ENCODE peak calls at places on chromosomes 3 and 15, in five cellular contexts. W is transverse colon, X is PC-3, K is fibroblast of lung, O is cardiac fibroblast. M is an unnamed sample.

GRCh38 chr3:137766069-137766960 is 2.2 kb downstream of the SOX14 start:
- DNase-seq in W (no peak), K (no peak), X (no peak), O (no peak), M (no peak)

GRCh38 chr3:140131895-140132294 is 196.9 kb downstream of the CLSTN2 start:
- DNase-seq in X (no peak), W (no peak), O (no peak), K (no peak), M (no peak)

GRCh38 chr3:175399156-175399840 is 540.2 kb downstream of the NAALADL2 start:
- DNase-seq in W (no peak), K (no peak), O (no peak), X (peak), M (no peak)

GRCh38 chr3:129323651-129324294 is 45.1 kb downstream of the HMCES start:
- DNase-seq in W (peak), O (no peak), K (no peak), X (no peak), M (no peak)

GRCh38 chr15:78069052-78069414 is 8.5 kb downstream of the TBC1D2B start:
- DNase-seq in O (no peak), X (no peak), K (no peak), W (no peak), M (no peak)

GRCh38 chr3:177930771-177931170 is 605.5 kb upstream of the KCNMB2 start:
- DNase-seq in X (peak), K (peak), O (peak), W (no peak), M (no peak)

GRCh38 chr15:101103589-101103988 is 148.3 kb downstream of the CHSY1 start:
- DNase-seq in W (no peak), X (no peak), O (no peak), K (no peak), M (no peak)

GRCh38 chr3:69250014-69250413 is 127.6 kb upstream of the LMOD3 start:
- DNase-seq in X (no peak), O (no peak), K (peak), W (peak), M (peak)

GRCh38 chr3:190092250-190092649 is 28.4 kb downstream of the P3H2 start:
- DNase-seq in W (no peak), X (peak), K (peak), O (peak), M (no peak)

GRCh38 chr3:184796551-184796950 is 15.4 kb upstream of the VPS8 start:
- DNase-seq in W (no peak), K (no peak), X (no peak), O (no peak), M (no peak)

GRCh38 chr3:13231781-13232515 is 158.7 kb upstream of the IQSEC1 start:
- DNase-seq in O (no peak), W (no peak), K (no peak), X (no peak), M (no peak)

GRCh38 chr3:62678841-62679240 is 196.4 kb downstream of the CADPS start:
- DNase-seq in K (no peak), O (no peak), X (no peak), W (no peak), M (no peak)

GRCh38 chr3:151219056-151219455 is 16.0 kb upstream of the GPR171 start:
- DNase-seq in X (peak), O (peak), K (peak), W (no peak), M (no peak)

GRCh38 chr3:64666171-64666581 is 21.6 kb downstream of the ADAMTS9 start:
- DNase-seq in W (no peak), X (no peak), O (peak), K (peak), M (no peak)

GRCh38 chr15:41583795-41584194 is 24.8 kb downstream of the TYRO3 start:
- DNase-seq in K (no peak), O (no peak), W (no peak), X (no peak), M (no peak)

GRCh38 chr15:41578736-41579383 is 19.8 kb downstream of the TYRO3 start:
- DNase-seq in K (no peak), W (no peak), O (no peak), X (no peak), M (no peak)

GRCh38 chr15:41584636-41585139 is 25.7 kb downstream of the TYRO3 start:
- DNase-seq in X (no peak), O (no peak), K (no peak), W (no peak), M (no peak)

GRCh38 chr15:41577863-41578735 is 19.1 kb downstream of the TYRO3 start:
- DNase-seq in X (no peak), K (no peak), W (no peak), O (no peak), M (no peak)

DNA sequence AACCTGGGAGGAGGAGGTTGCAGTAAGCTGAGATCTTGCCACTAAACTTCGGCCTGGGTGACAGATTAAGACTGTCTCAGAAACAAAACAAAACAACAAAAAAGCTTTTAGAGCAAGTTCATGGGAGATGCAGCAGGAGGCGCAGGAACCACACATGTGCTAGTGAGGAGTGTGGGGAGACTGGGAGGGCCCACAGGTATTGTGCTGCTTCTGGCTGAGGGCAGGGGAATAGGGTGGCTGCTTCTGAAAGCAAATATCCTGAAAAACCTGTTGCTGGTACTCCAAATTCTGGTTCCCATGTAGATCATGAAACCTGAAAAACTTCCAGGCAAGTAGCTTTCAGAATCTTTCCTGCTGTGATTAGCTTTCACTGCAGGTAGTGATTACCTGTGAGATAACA is 22.1 kb downstream of the TYRO3 start:
- DNase-seq in W (no peak), O (peak), K (no peak), X (peak), M (no peak)
- TF ChIP-seq CTCF in W (no peak), O (peak), K (peak), X (peak), M (peak)

GRCh38 chr3:133474251-133474801 is 74.5 kb downstream of the BFSP2 start:
- DNase-seq in K (peak), O (peak), X (no peak), W (no peak), M (peak)
- H3K4me3 ChIP-seq in K (no peak), O (no peak), X (no peak), W (no peak), M (no peak)

GRCh38 chr3:50365080-50365841 is 5.9 kb upstream of the TMEM115 start:
- DNase-seq in X (peak), W (peak), K (peak), O (peak), M (no peak)
- TF ChIP-seq CTCF in X (no peak), W (no peak), K (no peak), O (no peak), M (no peak)

DNA sequence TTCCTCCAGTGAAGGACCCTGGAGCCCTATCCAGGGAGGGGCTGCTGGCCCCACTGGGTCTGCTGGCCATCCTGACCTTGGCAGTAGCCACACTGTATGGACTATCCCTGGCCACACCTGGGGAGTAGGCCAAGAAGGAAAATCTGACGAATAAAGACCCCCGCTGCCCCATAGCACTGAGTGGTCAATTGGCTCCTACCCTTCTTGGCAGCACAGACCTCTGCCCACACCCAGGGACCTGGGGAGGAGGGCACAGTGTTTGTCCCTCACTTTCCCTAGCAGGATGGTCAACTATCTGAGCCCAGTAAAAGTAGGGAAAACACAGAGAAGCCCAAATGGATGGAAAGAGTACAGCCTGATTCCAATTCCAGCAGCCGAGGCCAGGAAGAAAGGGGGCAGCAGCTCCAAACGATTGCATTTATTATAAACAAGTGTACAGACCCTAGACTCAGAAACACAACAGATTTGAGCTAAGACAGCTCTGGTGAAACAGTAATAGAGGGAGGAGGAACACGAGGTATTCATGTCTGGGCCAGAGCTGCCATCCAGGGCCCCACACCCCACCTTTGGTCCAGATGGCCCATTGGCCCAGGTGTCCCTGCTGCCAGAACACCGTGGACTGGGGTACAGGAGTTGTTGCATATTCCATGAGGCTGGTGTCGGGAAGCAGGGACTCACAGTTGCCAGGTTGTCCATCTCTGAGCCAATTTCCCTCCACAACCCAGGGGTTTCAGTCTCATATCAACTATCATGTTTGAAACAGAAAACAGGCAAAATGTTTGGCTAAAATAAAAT is 21.1 kb downstream of the ATRIP start:
- DNase-seq in X (no peak), W (no peak), K (no peak), O (no peak), M (no peak)
- H3K4me3 ChIP-seq in X (no peak), W (no peak), K (no peak), O (peak), M (no peak)

DNA sequence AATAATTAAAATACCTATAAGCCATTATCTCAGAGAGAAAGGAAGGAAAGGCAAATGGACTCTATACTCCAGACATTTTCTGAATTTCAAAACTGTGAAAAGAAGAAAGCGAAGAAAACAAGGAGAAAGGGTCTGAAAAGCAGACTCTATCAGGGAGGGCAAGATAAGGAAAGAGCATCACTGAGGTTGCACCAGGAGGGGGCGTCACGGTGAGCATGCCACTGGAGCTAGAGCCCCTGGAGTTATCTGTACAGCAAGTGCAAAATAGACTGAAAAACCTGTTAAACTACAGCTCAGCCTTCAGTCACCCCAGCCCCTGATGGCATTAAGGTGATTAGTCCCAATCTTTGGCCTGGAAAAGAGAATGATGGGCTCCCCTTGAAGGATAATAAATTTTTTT is 514.3 kb downstream of the GABRG3 start:
- DNase-seq in W (no peak), O (no peak), K (no peak), X (no peak), M (no peak)
- TF ChIP-seq CTCF in W (no peak), O (no peak), K (no peak), X (no peak), M (no peak)

DNA sequence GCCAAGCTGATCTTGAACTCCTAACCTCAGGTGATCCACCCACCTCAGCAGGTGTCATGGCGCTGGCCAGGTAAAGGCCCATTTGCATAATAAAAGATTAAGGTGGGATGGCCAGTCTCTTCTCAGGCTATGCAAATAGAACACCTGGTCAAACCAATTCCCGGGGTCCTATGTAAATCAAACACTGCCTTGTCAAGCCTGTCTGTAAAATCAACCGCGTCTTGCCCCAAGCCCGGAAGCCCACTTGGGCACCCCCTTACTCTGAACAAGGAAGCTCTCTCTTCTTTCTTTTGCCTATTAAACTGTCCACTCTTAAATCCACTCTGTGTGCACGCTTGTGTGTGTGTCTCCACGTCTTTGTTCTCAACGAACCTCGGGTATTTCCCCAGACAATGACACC is 13.0 kb upstream of the POC1A start:
- DNase-seq in K (no peak), W (no peak), O (no peak), X (no peak), M (no peak)
- H3K4me3 ChIP-seq in K (no peak), W (no peak), O (no peak), X (no peak), M (no peak)

GRCh38 chr3:54830658-54831057 is 97.2 kb downstream of the LRTM1 start:
- DNase-seq in K (no peak), O (peak), W (no peak), X (peak), M (no peak)
- TF ChIP-seq CTCF in K (peak), O (peak), W (peak), X (peak), M (peak)

GRCh38 chr15:59543721-59544547 is 67.6 kb upstream of the GCNT3 start:
- DNase-seq in X (no peak), O (no peak), K (no peak), W (peak), M (no peak)
- H3K4me3 ChIP-seq in X (no peak), O (no peak), K (no peak), W (no peak), M (no peak)

GRCh38 chr15:74429784-74430141 is 4.0 kb downstream of the SEMA7A start:
- DNase-seq in W (no peak), K (no peak), X (no peak), O (no peak), M (no peak)

GRCh38 chr15:74427607-74428441 is 5.9 kb downstream of the SEMA7A start:
- DNase-seq in W (no peak), K (no peak), O (no peak), X (no peak), M (no peak)

GRCh38 chr15:74428442-74428787 is 5.3 kb downstream of the SEMA7A start:
- DNase-seq in K (no peak), X (no peak), O (no peak), W (no peak), M (no peak)

GRCh38 chr15:74430510-74430951 is 3.2 kb downstream of the SEMA7A start:
- DNase-seq in K (no peak), X (no peak), O (peak), W (no peak), M (no peak)

DNA sequence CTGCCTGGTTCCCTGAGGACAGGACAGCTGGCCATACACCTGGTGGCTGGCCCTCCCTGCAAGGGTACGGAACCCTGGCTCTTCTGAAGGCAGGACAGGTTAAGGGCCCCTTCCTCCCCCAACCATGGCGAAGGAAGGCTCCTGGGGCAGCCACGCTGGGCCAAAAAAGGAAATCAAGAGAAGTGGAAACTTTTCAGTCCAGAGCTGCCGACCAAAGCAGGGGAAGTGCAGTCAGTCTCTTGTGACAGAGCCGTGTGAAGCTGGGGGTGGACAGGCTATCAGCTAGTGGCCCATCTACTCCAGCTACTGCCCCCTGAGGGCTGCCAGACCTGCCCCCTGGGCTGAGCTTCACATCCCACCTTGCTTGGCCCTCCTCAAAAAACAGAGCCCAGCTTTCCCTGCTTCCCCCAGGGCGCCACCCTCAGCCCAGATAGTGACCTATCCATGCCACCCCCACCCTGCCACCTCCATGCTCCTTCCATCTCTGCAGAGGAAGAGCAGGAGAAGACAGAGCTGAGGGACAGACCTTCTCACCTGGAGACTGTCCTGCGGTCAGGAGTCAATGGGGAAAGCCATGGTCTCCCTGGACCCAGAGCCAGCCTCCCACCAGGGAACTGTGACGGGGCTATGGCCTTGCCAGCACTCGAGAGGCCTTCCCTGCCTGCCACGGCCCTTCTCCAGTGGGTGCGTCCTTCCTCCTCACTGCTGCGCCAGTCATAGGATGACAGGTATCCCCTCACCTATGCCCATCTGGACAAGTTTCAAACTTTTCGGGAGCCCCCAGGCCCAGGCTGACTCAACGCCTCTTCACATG is 4.6 kb downstream of the SEMA7A start:
- DNase-seq in K (no peak), X (no peak), W (no peak), O (no peak), M (no peak)
- TF ChIP-seq CTCF in K (no peak), X (no peak), W (no peak), O (no peak), M (no peak)

GRCh38 chr15:67085237-67085817 is 19.9 kb downstream of the SMAD3 start:
- DNase-seq in W (no peak), K (no peak), X (no peak), O (no peak), M (no peak)

GRCh38 chr15:67084561-67084960 is 19.2 kb downstream of the SMAD3 start:
- DNase-seq in K (no peak), O (no peak), X (no peak), W (no peak), M (no peak)

GRCh38 chr15:67086650-67086941 is 21.2 kb downstream of the SMAD3 start:
- DNase-seq in W (no peak), X (no peak), K (no peak), O (no peak), M (no peak)

GRCh38 chr15:67087507-67088172 is 22.2 kb downstream of the SMAD3 start:
- DNase-seq in K (no peak), X (no peak), W (no peak), O (no peak), M (no peak)

DNA sequence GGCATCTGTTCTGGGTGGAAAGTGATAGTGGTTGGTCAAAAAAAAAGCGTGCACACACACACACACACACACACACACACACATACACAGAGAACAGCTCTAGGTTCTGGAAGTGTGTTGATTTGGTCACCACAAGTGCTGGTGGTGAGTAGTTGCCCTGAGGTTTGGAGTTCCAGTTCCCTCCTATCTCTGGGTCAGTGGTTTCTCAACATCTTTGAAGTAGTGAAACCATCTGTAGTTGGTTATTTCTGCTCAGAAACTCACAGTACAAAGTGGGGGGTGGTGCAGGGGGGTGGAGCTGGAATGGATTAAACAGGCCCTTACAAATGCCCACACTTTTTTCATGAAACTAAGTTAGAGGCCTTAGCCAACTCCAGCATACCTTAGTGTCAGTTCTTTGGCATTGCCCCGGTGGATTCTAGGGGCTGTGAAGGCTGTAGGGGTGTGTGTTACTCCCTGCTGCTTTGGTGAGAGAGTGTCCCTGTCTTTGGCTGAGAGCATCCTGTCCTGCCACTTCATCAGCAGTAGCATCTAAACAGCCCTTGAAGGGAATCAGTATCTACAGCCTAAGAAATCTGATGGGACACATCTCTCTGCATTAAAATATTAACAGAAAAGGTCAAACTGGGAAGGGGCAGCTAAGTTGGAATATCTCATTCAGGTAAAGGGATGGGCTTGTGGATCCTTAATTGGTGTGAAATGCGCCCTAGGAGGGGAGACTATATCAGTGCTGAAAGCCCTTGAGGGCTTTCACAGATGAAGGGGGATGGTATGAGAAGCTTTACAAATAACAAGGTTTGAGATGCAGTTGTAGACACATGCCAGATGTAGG is 20.6 kb downstream of the SMAD3 start:
- DNase-seq in O (peak), X (no peak), K (peak), W (no peak), M (peak)
- H3K4me3 ChIP-seq in O (no peak), X (no peak), K (no peak), W (no peak), M (no peak)